ENCODE peak calls at places on chromosomes 11 and 22, in seven cellular contexts. P is NCI-H2029; F is NCI-H446; E is ELF-1; G is pancreas; W is activated T-cell treated with anti-CD3 and anti-CD28 coated beads, Interleukin-2, amount 50 U/mL, for 72 hours; L is stromal cell of bone marrow. U is an unnamed sample.

GRCh38 chr22:37231406-37232139 is 12.5 kb downstream of the RAC2 start:
- DNase-seq in L (no peak), E (no peak), F (no peak), P (no peak), W (peak; percentile 65), G (no peak), U (no peak)

GRCh38 chr11:35928688-35929087 is 15.2 kb upstream of the LDLRAD3 start:
- DNase-seq in W (no peak), L (no peak), G (no peak), F (no peak), E (no peak), P (no peak), U (no peak)

GRCh38 chr22:43848366-43849171 is 13.7 kb downstream of the SULT4A1 start:
- DNase-seq in F (peak; percentile 79), G (peak; percentile 37), E (peak; percentile 39), L (no peak), P (peak; percentile 62), W (no peak), U (peak; percentile 27)

GRCh38 chr11:107898270-107898669 is 30.0 kb upstream of the RAB39A start:
- DNase-seq in G (no peak), P (no peak), F (peak; percentile 51), W (no peak), E (no peak), L (peak; percentile 34), U (peak; percentile 59)

GRCh38 chr11:34891611-34892010 is 24.6 kb downstream of the APIP start:
- DNase-seq in L (no peak), P (no peak), E (no peak), F (no peak), G (no peak), W (no peak), U (no peak)

GRCh38 chr11:12089041-12089440 is 21.3 kb upstream of the MICAL2 start:
- DNase-seq in F (no peak), E (no peak), G (no peak), W (no peak), P (no peak), L (no peak), U (no peak)

GRCh38 chr11:88352139-88352538 is 14.6 kb upstream of the CTSC start:
- DNase-seq in W (no peak), L (no peak), G (no peak), F (no peak), P (no peak), E (no peak), U (peak; percentile 61)

GRCh38 chr11:19995131-19995530 is 165.1 kb downstream of the DBX1 start:
- DNase-seq in E (peak; percentile 42), P (no peak), W (no peak), G (no peak), F (no peak), L (peak; percentile 33), U (peak; percentile 72)

GRCh38 chr11:102546923-102547471 is 16.4 kb upstream of the MMP7 start:
- DNase-seq in F (no peak), L (no peak), P (no peak), E (no peak), W (no peak), G (no peak), U (no peak)

U was measured in astrocyte of the spinal cord.